ENCODE peak calls at places on chromosomes 2 and 18, in seven cellular contexts. Q is lower leg skin, N is fibroblast of mammary gland, L is endothelial cell, U is endodermal cell, M is cardiac muscle cell, D is gastrocnemius medialis. O is an unnamed sample.

GRCh38 chr18:77550625-77551024 is 301.0 kb downstream of the GALR1 start:
- DNase-seq in Q (no peak), D (no peak), L (no peak), M (no peak), U (no peak), N (no peak), O (no peak)

GRCh38 chr2:15795426-15795825 is 144.9 kb upstream of the MYCN start:
- DNase-seq in D (no peak), M (peak), N (peak), L (no peak), U (no peak), Q (no peak), O (no peak)

GRCh38 chr2:101348851-101349250 is 38.5 kb downstream of the CREG2 start:
- DNase-seq in Q (no peak), N (no peak), M (no peak), D (no peak), L (no peak), U (no peak), O (no peak)

GRCh38 chr2:215241791-215242305 is 70.0 kb upstream of the ATIC start:
- DNase-seq in D (no peak), N (no peak), L (no peak), U (no peak), M (no peak), Q (no peak), O (peak)

GRCh38 chr2:85131116-85131515 is 2.1 kb upstream of the TCF7L1 start:
- DNase-seq in D (no peak), N (peak), M (peak), Q (no peak), U (peak), L (peak), O (peak)

GRCh38 chr18:36419913-36420531 is 122.5 kb downstream of the FHOD3 start:
- DNase-seq in L (no peak), N (peak), Q (no peak), U (no peak), D (no peak), M (no peak), O (no peak)

GRCh38 chr2:240392084-240392947 is 43.1 kb upstream of the GPC1 start:
- DNase-seq in M (peak), Q (peak), D (no peak), U (peak), L (no peak), N (no peak), O (peak)

GRCh38 chr2:72131371-72131891 is 16.2 kb downstream of the CYP26B1 start:
- DNase-seq in M (no peak), U (peak), D (no peak), L (peak), N (no peak), Q (peak), O (no peak)

GRCh38 chr2:175431054-175431780 is 249.7 kb upstream of the ATP5MC3 start:
- DNase-seq in L (no peak), M (no peak), D (no peak), U (no peak), N (no peak), Q (no peak), O (no peak)

GRCh38 chr2:28166956-28167355 is 225.7 kb upstream of the FOSL2 start:
- DNase-seq in N (peak), L (no peak), Q (no peak), U (no peak), M (peak), D (no peak), O (no peak)

GRCh38 chr2:26649992-26650712 is 9.0 kb upstream of the CIB4 start:
- DNase-seq in N (no peak), D (no peak), U (peak), L (no peak), Q (peak), M (no peak), O (peak)

DNA sequence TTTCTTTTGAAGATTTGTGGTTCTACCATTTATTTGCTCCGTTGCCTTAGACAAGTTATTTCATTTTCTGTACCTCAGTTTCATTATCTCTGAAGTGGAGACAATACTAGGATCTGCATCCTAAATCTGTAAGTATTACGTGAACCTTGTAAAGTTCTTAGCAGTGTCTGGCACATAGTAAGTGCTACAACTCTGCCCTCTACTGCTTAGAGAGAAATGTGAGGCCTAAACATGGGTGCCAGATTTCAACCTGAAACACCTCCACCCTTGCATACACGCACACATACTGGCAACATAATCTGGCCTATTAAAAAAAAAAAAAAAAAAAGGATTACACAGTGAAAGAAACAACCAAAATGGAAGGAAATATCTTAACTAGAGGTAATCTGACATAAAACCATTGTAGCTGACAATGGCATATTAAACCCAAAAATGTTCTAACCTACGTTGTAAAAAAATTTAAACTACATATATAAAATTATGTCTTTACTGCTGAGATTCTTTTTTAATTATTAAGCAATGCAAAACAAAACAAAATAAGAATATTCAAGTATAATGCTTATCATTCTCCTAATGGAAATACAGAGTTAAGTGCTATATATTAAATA is 132.6 kb downstream of the MAP2 start:
- DNase-seq in M (peak), D (no peak), Q (no peak), U (no peak), N (peak), L (no peak), O (peak)
- TF ChIP-seq CTCF in M (peak), D (no peak), Q (no peak), U (peak), N (peak), L (no peak), O (peak)

DNA sequence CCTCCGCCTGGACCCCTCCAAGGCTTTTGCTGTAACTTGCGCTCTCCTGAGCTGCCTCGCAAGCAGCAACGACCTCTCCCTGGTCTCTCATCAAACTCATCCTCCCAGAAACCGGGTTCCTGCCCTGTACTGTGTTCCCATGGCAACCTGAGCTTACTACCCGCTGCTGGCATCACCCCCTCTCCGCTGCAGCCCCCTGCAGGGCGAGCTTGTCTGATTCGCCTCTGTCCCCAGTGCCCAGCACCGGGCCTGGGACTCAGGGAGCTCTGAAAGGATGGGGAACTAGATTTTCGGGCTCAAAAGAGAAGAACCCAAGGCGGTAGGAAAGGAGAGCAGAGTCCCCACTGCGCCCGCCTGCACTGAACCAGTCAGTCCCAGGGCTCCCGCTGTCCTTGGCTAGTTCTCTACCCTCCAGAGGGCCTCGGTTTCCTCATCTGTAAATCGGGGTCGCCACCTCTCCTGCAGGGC is 452 bp downstream of the HS1BP3 start:
- DNase-seq in L (peak), Q (no peak), U (peak), N (peak), M (peak), D (no peak), O (no peak)
- TF ChIP-seq CTCF in L (no peak), Q (no peak), U (no peak), N (no peak), M (no peak), D (no peak), O (no peak)

GRCh38 chr18:42950732-42951131 is 164.8 kb downstream of the RIT2 start:
- DNase-seq in N (no peak), L (no peak), U (no peak), D (no peak), M (no peak), Q (no peak), O (no peak)
- TF ChIP-seq CTCF in N (no peak), L (no peak), U (peak), D (no peak), M (no peak), Q (no peak), O (no peak)

GRCh38 chr2:202756598-202756997 is 115.0 kb downstream of the ICA1L start:
- DNase-seq in L (no peak), U (no peak), Q (no peak), D (no peak), M (no peak), N (no peak), O (no peak)
- TF ChIP-seq CTCF in L (no peak), U (no peak), Q (no peak), D (no peak), M (no peak), N (no peak), O (no peak)